ENCODE peak calls at places on chromosomes 6 and 20, in four cellular contexts. B is GM23248, S is astrocyte of the spinal cord, Z is ovary. W is an unnamed sample.

GRCh38 chr6:37029249-37029959 is 23.9 kb downstream of the FGD2 start:
- DNase-seq in B (peak; percentile 93), S (peak; percentile 79), Z (peak; percentile 64), W (peak; percentile 82)

GRCh38 chr20:20956586-20956985 is 149.6 kb downstream of the LINC00237 start:
- DNase-seq in B (no peak), S (no peak), Z (no peak), W (no peak)

GRCh38 chr6:135600086-135600702 is 102.7 kb upstream of the AHI1 start:
- DNase-seq in B (no peak), S (no peak), Z (peak; percentile 22), W (no peak)

GRCh38 chr6:168785720-168786511 is 344.9 kb downstream of the SMOC2 start:
- DNase-seq in B (no peak), S (no peak), Z (no peak), W (no peak)

GRCh38 chr20:9884666-9885065 is 45.8 kb upstream of the PAK5 start:
- DNase-seq in B (peak; percentile 17), S (no peak), Z (no peak), W (no peak)

GRCh38 chr6:67914419-67914818 is 720.7 kb upstream of the ADGRB3 start:
- DNase-seq in B (no peak), S (no peak), Z (no peak), W (peak; percentile 5)

GRCh38 chr20:52972965-52973819 is 1.0 kb downstream of the TSHZ2 start:
- DNase-seq in B (peak; percentile 56), S (no peak), Z (peak; percentile 51), W (no peak)

GRCh38 chr6:151078655-151079054 is 161.1 kb upstream of the AKAP12 start:
- DNase-seq in B (no peak), S (no peak), Z (no peak), W (no peak)

GRCh38 chr6:144266091-144266649 is 19.0 kb upstream of the UTRN start:
- DNase-seq in B (peak; percentile 86), S (peak; percentile 87), Z (peak; percentile 56), W (peak; percentile 88)

GRCh38 chr6:164379786-164380185 is 929.6 kb downstream of the C6orf118 start:
- DNase-seq in B (peak; percentile 4), S (peak; percentile 3), Z (no peak), W (peak; percentile 35)

GRCh38 chr20:3046677-3047462 is 1.0 kb downstream of the MRPS26 start:
- DNase-seq in B (no peak), S (peak; percentile 19), Z (no peak), W (no peak)

GRCh38 chr6:119006972-119007371 is 71.5 kb downstream of the FAM184A start:
- DNase-seq in B (no peak), S (no peak), Z (no peak), W (no peak)

GRCh38 chr6:29723666-29724588 is 693 bp downstream of the HLA-F start:
- DNase-seq in B (peak; percentile 47), S (no peak), Z (peak; percentile 45), W (no peak)

GRCh38 chr20:44805991-44806729 is 4.2 kb downstream of the RIMS4 start:
- DNase-seq in B (peak; percentile 42), S (peak; percentile 1), Z (peak; percentile 67), W (peak; percentile 34)